ENCODE peak calls at places on chromosome 5, in eight cellular contexts. One of them, this sample, is unnamed.

GRCh38 chr5:856531-857425 is 6.0 kb upstream of the ZDHHC11 start:
- DNase-seq in stimulated activated CD8-positive, alpha-beta memory T cell treated with anti-CD3 and anti-CD28 coated beads, Interleukin-4, amount 100 ng/mL, for 4 hours: no peak
- DNase-seq in tibial nerve: no peak
- DNase-seq in NCI-H510A treated with DMSO at 0.1 percent for 48 hours: no peak
- DNase-seq in HT-29: no peak
- DNase-seq in HCEC 1CT: no peak
- DNase-seq in lower leg skin: no peak
- DNase-seq in stimulated activated CD4-positive, alpha-beta T cell treated with anti-CD3 and anti-CD28 coated beads, Interleukin-15, amount 100 ng/mL, for 24 hours: no peak
- DNase-seq in this sample: no peak

GRCh38 chr5:159786901-159787691 is 129.2 kb upstream of the ADRA1B start:
- DNase-seq in stimulated activated CD8-positive, alpha-beta memory T cell treated with anti-CD3 and anti-CD28 coated beads, Interleukin-4, amount 100 ng/mL, for 4 hours: no peak
- DNase-seq in tibial nerve: peak; percentile 61
- DNase-seq in NCI-H510A treated with DMSO at 0.1 percent for 48 hours: no peak
- DNase-seq in HT-29: no peak
- DNase-seq in HCEC 1CT: peak; percentile 61
- DNase-seq in lower leg skin: peak; percentile 81
- DNase-seq in stimulated activated CD4-positive, alpha-beta T cell treated with anti-CD3 and anti-CD28 coated beads, Interleukin-15, amount 100 ng/mL, for 24 hours: no peak
- DNase-seq in this sample: no peak

GRCh38 chr5:102718819-102719218 is 36.3 kb upstream of the PAM start:
- DNase-seq in stimulated activated CD8-positive, alpha-beta memory T cell treated with anti-CD3 and anti-CD28 coated beads, Interleukin-4, amount 100 ng/mL, for 4 hours: no peak
- DNase-seq in tibial nerve: no peak
- DNase-seq in NCI-H510A treated with DMSO at 0.1 percent for 48 hours: no peak
- DNase-seq in HT-29: no peak
- DNase-seq in HCEC 1CT: peak; percentile 54
- DNase-seq in lower leg skin: no peak
- DNase-seq in stimulated activated CD4-positive, alpha-beta T cell treated with anti-CD3 and anti-CD28 coated beads, Interleukin-15, amount 100 ng/mL, for 24 hours: no peak
- DNase-seq in this sample: no peak

GRCh38 chr5:179264053-179264540 is 81.2 kb downstream of the ADAMTS2 start:
- DNase-seq in stimulated activated CD8-positive, alpha-beta memory T cell treated with anti-CD3 and anti-CD28 coated beads, Interleukin-4, amount 100 ng/mL, for 4 hours: no peak
- DNase-seq in tibial nerve: no peak
- DNase-seq in NCI-H510A treated with DMSO at 0.1 percent for 48 hours: no peak
- DNase-seq in HT-29: no peak
- DNase-seq in HCEC 1CT: no peak
- DNase-seq in lower leg skin: no peak
- DNase-seq in stimulated activated CD4-positive, alpha-beta T cell treated with anti-CD3 and anti-CD28 coated beads, Interleukin-15, amount 100 ng/mL, for 24 hours: no peak
- DNase-seq in this sample: no peak

GRCh38 chr5:151146003-151146524 is 11.5 kb downstream of the ANXA6 start:
- DNase-seq in stimulated activated CD8-positive, alpha-beta memory T cell treated with anti-CD3 and anti-CD28 coated beads, Interleukin-4, amount 100 ng/mL, for 4 hours: no peak
- DNase-seq in tibial nerve: no peak
- DNase-seq in NCI-H510A treated with DMSO at 0.1 percent for 48 hours: no peak
- DNase-seq in HT-29: no peak
- DNase-seq in HCEC 1CT: no peak
- DNase-seq in lower leg skin: no peak
- DNase-seq in stimulated activated CD4-positive, alpha-beta T cell treated with anti-CD3 and anti-CD28 coated beads, Interleukin-15, amount 100 ng/mL, for 24 hours: no peak
- DNase-seq in this sample: no peak

GRCh38 chr5:41281215-41281810 is 68.0 kb upstream of the C6 start:
- DNase-seq in stimulated activated CD8-positive, alpha-beta memory T cell treated with anti-CD3 and anti-CD28 coated beads, Interleukin-4, amount 100 ng/mL, for 4 hours: no peak
- DNase-seq in tibial nerve: no peak
- DNase-seq in NCI-H510A treated with DMSO at 0.1 percent for 48 hours: no peak
- DNase-seq in HT-29: no peak
- DNase-seq in HCEC 1CT: peak; percentile 21
- DNase-seq in lower leg skin: no peak
- DNase-seq in stimulated activated CD4-positive, alpha-beta T cell treated with anti-CD3 and anti-CD28 coated beads, Interleukin-15, amount 100 ng/mL, for 24 hours: no peak
- DNase-seq in this sample: no peak

GRCh38 chr5:7779019-7779662 is 71.8 kb downstream of the CFAP90 start:
- DNase-seq in stimulated activated CD8-positive, alpha-beta memory T cell treated with anti-CD3 and anti-CD28 coated beads, Interleukin-4, amount 100 ng/mL, for 4 hours: no peak
- DNase-seq in tibial nerve: no peak
- DNase-seq in NCI-H510A treated with DMSO at 0.1 percent for 48 hours: no peak
- DNase-seq in HT-29: no peak
- DNase-seq in HCEC 1CT: no peak
- DNase-seq in lower leg skin: no peak
- DNase-seq in stimulated activated CD4-positive, alpha-beta T cell treated with anti-CD3 and anti-CD28 coated beads, Interleukin-15, amount 100 ng/mL, for 24 hours: peak; percentile 7
- DNase-seq in this sample: no peak

GRCh38 chr5:172319708-172320441 is 36.3 kb upstream of the UBTD2 start:
- DNase-seq in stimulated activated CD8-positive, alpha-beta memory T cell treated with anti-CD3 and anti-CD28 coated beads, Interleukin-4, amount 100 ng/mL, for 4 hours: no peak
- DNase-seq in tibial nerve: no peak
- DNase-seq in NCI-H510A treated with DMSO at 0.1 percent for 48 hours: no peak
- DNase-seq in HT-29: no peak
- DNase-seq in HCEC 1CT: no peak
- DNase-seq in lower leg skin: no peak
- DNase-seq in stimulated activated CD4-positive, alpha-beta T cell treated with anti-CD3 and anti-CD28 coated beads, Interleukin-15, amount 100 ng/mL, for 24 hours: no peak
- DNase-seq in this sample: no peak

GRCh38 chr5:98769006-98769255 is 4.5 kb upstream of the RGMB start:
- DNase-seq in stimulated activated CD8-positive, alpha-beta memory T cell treated with anti-CD3 and anti-CD28 coated beads, Interleukin-4, amount 100 ng/mL, for 4 hours: no peak
- DNase-seq in tibial nerve: peak; percentile 30
- DNase-seq in NCI-H510A treated with DMSO at 0.1 percent for 48 hours: no peak
- DNase-seq in HT-29: peak; percentile 28
- DNase-seq in HCEC 1CT: no peak
- DNase-seq in lower leg skin: no peak
- DNase-seq in stimulated activated CD4-positive, alpha-beta T cell treated with anti-CD3 and anti-CD28 coated beads, Interleukin-15, amount 100 ng/mL, for 24 hours: peak; percentile 60
- DNase-seq in this sample: peak; percentile 73

GRCh38 chr5:44546283-44546682 is 157.1 kb upstream of the FGF10 start:
- DNase-seq in stimulated activated CD8-positive, alpha-beta memory T cell treated with anti-CD3 and anti-CD28 coated beads, Interleukin-4, amount 100 ng/mL, for 4 hours: no peak
- DNase-seq in tibial nerve: no peak
- DNase-seq in NCI-H510A treated with DMSO at 0.1 percent for 48 hours: no peak
- DNase-seq in HT-29: no peak
- DNase-seq in HCEC 1CT: peak; percentile 97
- DNase-seq in lower leg skin: no peak
- DNase-seq in stimulated activated CD4-positive, alpha-beta T cell treated with anti-CD3 and anti-CD28 coated beads, Interleukin-15, amount 100 ng/mL, for 24 hours: no peak
- DNase-seq in this sample: no peak

GRCh38 chr5:93431255-93431654 is 149.8 kb downstream of the NR2F1-AS1 start:
- DNase-seq in stimulated activated CD8-positive, alpha-beta memory T cell treated with anti-CD3 and anti-CD28 coated beads, Interleukin-4, amount 100 ng/mL, for 4 hours: no peak
- DNase-seq in tibial nerve: no peak
- DNase-seq in NCI-H510A treated with DMSO at 0.1 percent for 48 hours: no peak
- DNase-seq in HT-29: no peak
- DNase-seq in HCEC 1CT: no peak
- DNase-seq in lower leg skin: no peak
- DNase-seq in stimulated activated CD4-positive, alpha-beta T cell treated with anti-CD3 and anti-CD28 coated beads, Interleukin-15, amount 100 ng/mL, for 24 hours: no peak
- DNase-seq in this sample: no peak

GRCh38 chr5:179795049-179795862 is 1.5 kb downstream of the LTC4S start:
- DNase-seq in stimulated activated CD8-positive, alpha-beta memory T cell treated with anti-CD3 and anti-CD28 coated beads, Interleukin-4, amount 100 ng/mL, for 4 hours: no peak
- DNase-seq in tibial nerve: no peak
- DNase-seq in NCI-H510A treated with DMSO at 0.1 percent for 48 hours: peak; percentile 47
- DNase-seq in HT-29: peak; percentile 51
- DNase-seq in HCEC 1CT: no peak
- DNase-seq in lower leg skin: no peak
- DNase-seq in stimulated activated CD4-positive, alpha-beta T cell treated with anti-CD3 and anti-CD28 coated beads, Interleukin-15, amount 100 ng/mL, for 24 hours: no peak
- DNase-seq in this sample: peak; percentile 40

GRCh38 chr5:168651654-168652053 is 72.5 kb upstream of the PANK3 start:
- DNase-seq in stimulated activated CD8-positive, alpha-beta memory T cell treated with anti-CD3 and anti-CD28 coated beads, Interleukin-4, amount 100 ng/mL, for 4 hours: no peak
- DNase-seq in tibial nerve: no peak
- DNase-seq in NCI-H510A treated with DMSO at 0.1 percent for 48 hours: no peak
- DNase-seq in HT-29: peak; percentile 56
- DNase-seq in HCEC 1CT: peak; percentile 83
- DNase-seq in lower leg skin: peak; percentile 50
- DNase-seq in stimulated activated CD4-positive, alpha-beta T cell treated with anti-CD3 and anti-CD28 coated beads, Interleukin-15, amount 100 ng/mL, for 24 hours: no peak
- DNase-seq in this sample: peak; percentile 53

GRCh38 chr5:159310492-159310891 is 19.8 kb downstream of the IL12B start:
- DNase-seq in stimulated activated CD8-positive, alpha-beta memory T cell treated with anti-CD3 and anti-CD28 coated beads, Interleukin-4, amount 100 ng/mL, for 4 hours: no peak
- DNase-seq in tibial nerve: no peak
- DNase-seq in NCI-H510A treated with DMSO at 0.1 percent for 48 hours: peak; percentile 11
- DNase-seq in HT-29: peak; percentile 19
- DNase-seq in HCEC 1CT: no peak
- DNase-seq in lower leg skin: no peak
- DNase-seq in stimulated activated CD4-positive, alpha-beta T cell treated with anti-CD3 and anti-CD28 coated beads, Interleukin-15, amount 100 ng/mL, for 24 hours: peak; percentile 61
- DNase-seq in this sample: peak; percentile 36

GRCh38 chr5:55151923-55152842 is 7.8 kb upstream of the GPX8 start:
- DNase-seq in stimulated activated CD8-positive, alpha-beta memory T cell treated with anti-CD3 and anti-CD28 coated beads, Interleukin-4, amount 100 ng/mL, for 4 hours: no peak
- DNase-seq in tibial nerve: no peak
- DNase-seq in NCI-H510A treated with DMSO at 0.1 percent for 48 hours: no peak
- DNase-seq in HT-29: no peak
- DNase-seq in HCEC 1CT: peak; percentile 81
- DNase-seq in lower leg skin: peak; percentile 43
- DNase-seq in stimulated activated CD4-positive, alpha-beta T cell treated with anti-CD3 and anti-CD28 coated beads, Interleukin-15, amount 100 ng/mL, for 24 hours: no peak
- DNase-seq in this sample: no peak

GRCh38 chr5:72106922-72107873 is at the start of gene MAP1B:
- DNase-seq in stimulated activated CD8-positive, alpha-beta memory T cell treated with anti-CD3 and anti-CD28 coated beads, Interleukin-4, amount 100 ng/mL, for 4 hours: no peak
- DNase-seq in tibial nerve: peak; percentile 40
- DNase-seq in NCI-H510A treated with DMSO at 0.1 percent for 48 hours: peak; percentile 81
- DNase-seq in HT-29: no peak
- DNase-seq in HCEC 1CT: peak; percentile 45
- DNase-seq in lower leg skin: peak; percentile 51
- DNase-seq in stimulated activated CD4-positive, alpha-beta T cell treated with anti-CD3 and anti-CD28 coated beads, Interleukin-15, amount 100 ng/mL, for 24 hours: peak; percentile 15
- DNase-seq in this sample: peak; percentile 48

GRCh38 chr5:175418252-175418651 is 25.7 kb downstream of the DRD1 start:
- DNase-seq in stimulated activated CD8-positive, alpha-beta memory T cell treated with anti-CD3 and anti-CD28 coated beads, Interleukin-4, amount 100 ng/mL, for 4 hours: no peak
- DNase-seq in tibial nerve: no peak
- DNase-seq in NCI-H510A treated with DMSO at 0.1 percent for 48 hours: no peak
- DNase-seq in HT-29: peak; percentile 18
- DNase-seq in HCEC 1CT: no peak
- DNase-seq in lower leg skin: no peak
- DNase-seq in stimulated activated CD4-positive, alpha-beta T cell treated with anti-CD3 and anti-CD28 coated beads, Interleukin-15, amount 100 ng/mL, for 24 hours: no peak
- DNase-seq in this sample: no peak

GRCh38 chr5:151864349-151864748 is 60.3 kb downstream of the GLRA1 start:
- DNase-seq in stimulated activated CD8-positive, alpha-beta memory T cell treated with anti-CD3 and anti-CD28 coated beads, Interleukin-4, amount 100 ng/mL, for 4 hours: no peak
- DNase-seq in tibial nerve: no peak
- DNase-seq in NCI-H510A treated with DMSO at 0.1 percent for 48 hours: no peak
- DNase-seq in HT-29: no peak
- DNase-seq in HCEC 1CT: no peak
- DNase-seq in lower leg skin: no peak
- DNase-seq in stimulated activated CD4-positive, alpha-beta T cell treated with anti-CD3 and anti-CD28 coated beads, Interleukin-15, amount 100 ng/mL, for 24 hours: no peak
- DNase-seq in this sample: no peak

GRCh38 chr5:121273818-121274433 is 577.8 kb upstream of the FTMT start:
- DNase-seq in stimulated activated CD8-positive, alpha-beta memory T cell treated with anti-CD3 and anti-CD28 coated beads, Interleukin-4, amount 100 ng/mL, for 4 hours: no peak
- DNase-seq in tibial nerve: no peak
- DNase-seq in NCI-H510A treated with DMSO at 0.1 percent for 48 hours: no peak
- DNase-seq in HT-29: peak; percentile 87
- DNase-seq in HCEC 1CT: peak; percentile 91
- DNase-seq in lower leg skin: no peak
- DNase-seq in stimulated activated CD4-positive, alpha-beta T cell treated with anti-CD3 and anti-CD28 coated beads, Interleukin-15, amount 100 ng/mL, for 24 hours: no peak
- DNase-seq in this sample: peak; percentile 68

GRCh38 chr5:54120473-54120872 is 189.9 kb downstream of the ARL15 start:
- DNase-seq in stimulated activated CD8-positive, alpha-beta memory T cell treated with anti-CD3 and anti-CD28 coated beads, Interleukin-4, amount 100 ng/mL, for 4 hours: no peak
- DNase-seq in tibial nerve: no peak
- DNase-seq in NCI-H510A treated with DMSO at 0.1 percent for 48 hours: no peak
- DNase-seq in HT-29: no peak
- DNase-seq in HCEC 1CT: no peak
- DNase-seq in lower leg skin: no peak
- DNase-seq in stimulated activated CD4-positive, alpha-beta T cell treated with anti-CD3 and anti-CD28 coated beads, Interleukin-15, amount 100 ng/mL, for 24 hours: no peak
- DNase-seq in this sample: no peak

GRCh38 chr5:35331941-35332340 is 101.7 kb upstream of the PRLR start:
- DNase-seq in stimulated activated CD8-positive, alpha-beta memory T cell treated with anti-CD3 and anti-CD28 coated beads, Interleukin-4, amount 100 ng/mL, for 4 hours: no peak
- DNase-seq in tibial nerve: no peak
- DNase-seq in NCI-H510A treated with DMSO at 0.1 percent for 48 hours: no peak
- DNase-seq in HT-29: no peak
- DNase-seq in HCEC 1CT: no peak
- DNase-seq in lower leg skin: no peak
- DNase-seq in stimulated activated CD4-positive, alpha-beta T cell treated with anti-CD3 and anti-CD28 coated beads, Interleukin-15, amount 100 ng/mL, for 24 hours: no peak
- DNase-seq in this sample: no peak

GRCh38 chr5:73182282-73182681 is 9.3 kb downstream of the TMEM174 start:
- DNase-seq in stimulated activated CD8-positive, alpha-beta memory T cell treated with anti-CD3 and anti-CD28 coated beads, Interleukin-4, amount 100 ng/mL, for 4 hours: no peak
- DNase-seq in tibial nerve: no peak
- DNase-seq in NCI-H510A treated with DMSO at 0.1 percent for 48 hours: no peak
- DNase-seq in HT-29: no peak
- DNase-seq in HCEC 1CT: no peak
- DNase-seq in lower leg skin: no peak
- DNase-seq in stimulated activated CD4-positive, alpha-beta T cell treated with anti-CD3 and anti-CD28 coated beads, Interleukin-15, amount 100 ng/mL, for 24 hours: no peak
- DNase-seq in this sample: no peak

GRCh38 chr5:138666226-138666742 is 86.9 kb upstream of the CTNNA1 start:
- DNase-seq in stimulated activated CD8-positive, alpha-beta memory T cell treated with anti-CD3 and anti-CD28 coated beads, Interleukin-4, amount 100 ng/mL, for 4 hours: no peak
- DNase-seq in tibial nerve: no peak
- DNase-seq in NCI-H510A treated with DMSO at 0.1 percent for 48 hours: no peak
- DNase-seq in HT-29: no peak
- DNase-seq in HCEC 1CT: no peak
- DNase-seq in lower leg skin: no peak
- DNase-seq in stimulated activated CD4-positive, alpha-beta T cell treated with anti-CD3 and anti-CD28 coated beads, Interleukin-15, amount 100 ng/mL, for 24 hours: no peak
- DNase-seq in this sample: no peak

GRCh38 chr5:78809444-78809843 is 160.9 kb upstream of the LHFPL2 start:
- DNase-seq in stimulated activated CD8-positive, alpha-beta memory T cell treated with anti-CD3 and anti-CD28 coated beads, Interleukin-4, amount 100 ng/mL, for 4 hours: no peak
- DNase-seq in tibial nerve: no peak
- DNase-seq in NCI-H510A treated with DMSO at 0.1 percent for 48 hours: peak; percentile 38
- DNase-seq in HT-29: no peak
- DNase-seq in HCEC 1CT: no peak
- DNase-seq in lower leg skin: no peak
- DNase-seq in stimulated activated CD4-positive, alpha-beta T cell treated with anti-CD3 and anti-CD28 coated beads, Interleukin-15, amount 100 ng/mL, for 24 hours: no peak
- DNase-seq in this sample: no peak

GRCh38 chr5:171131499-171131898 is 177.5 kb upstream of the TLX3 start:
- DNase-seq in stimulated activated CD8-positive, alpha-beta memory T cell treated with anti-CD3 and anti-CD28 coated beads, Interleukin-4, amount 100 ng/mL, for 4 hours: no peak
- DNase-seq in tibial nerve: no peak
- DNase-seq in NCI-H510A treated with DMSO at 0.1 percent for 48 hours: no peak
- DNase-seq in HT-29: no peak
- DNase-seq in HCEC 1CT: no peak
- DNase-seq in lower leg skin: no peak
- DNase-seq in stimulated activated CD4-positive, alpha-beta T cell treated with anti-CD3 and anti-CD28 coated beads, Interleukin-15, amount 100 ng/mL, for 24 hours: no peak
- DNase-seq in this sample: no peak

GRCh38 chr5:176680226-176680563 is 32.9 kb downstream of the TSPAN17 start:
- DNase-seq in stimulated activated CD8-positive, alpha-beta memory T cell treated with anti-CD3 and anti-CD28 coated beads, Interleukin-4, amount 100 ng/mL, for 4 hours: no peak
- DNase-seq in tibial nerve: no peak
- DNase-seq in NCI-H510A treated with DMSO at 0.1 percent for 48 hours: no peak
- DNase-seq in HT-29: no peak
- DNase-seq in HCEC 1CT: no peak
- DNase-seq in lower leg skin: no peak
- DNase-seq in stimulated activated CD4-positive, alpha-beta T cell treated with anti-CD3 and anti-CD28 coated beads, Interleukin-15, amount 100 ng/mL, for 24 hours: no peak
- DNase-seq in this sample: no peak

GRCh38 chr5:112691758-112692157 is 45.9 kb upstream of the APC start:
- DNase-seq in stimulated activated CD8-positive, alpha-beta memory T cell treated with anti-CD3 and anti-CD28 coated beads, Interleukin-4, amount 100 ng/mL, for 4 hours: no peak
- DNase-seq in tibial nerve: no peak
- DNase-seq in NCI-H510A treated with DMSO at 0.1 percent for 48 hours: no peak
- DNase-seq in HT-29: peak; percentile 71
- DNase-seq in HCEC 1CT: peak; percentile 41
- DNase-seq in lower leg skin: no peak
- DNase-seq in stimulated activated CD4-positive, alpha-beta T cell treated with anti-CD3 and anti-CD28 coated beads, Interleukin-15, amount 100 ng/mL, for 24 hours: peak; percentile 29
- DNase-seq in this sample: peak; percentile 59

GRCh38 chr5:138463335-138464017 is 1.8 kb upstream of the EGR1 start:
- DNase-seq in stimulated activated CD8-positive, alpha-beta memory T cell treated with anti-CD3 and anti-CD28 coated beads, Interleukin-4, amount 100 ng/mL, for 4 hours: no peak
- DNase-seq in tibial nerve: no peak
- DNase-seq in NCI-H510A treated with DMSO at 0.1 percent for 48 hours: no peak
- DNase-seq in HT-29: no peak
- DNase-seq in HCEC 1CT: no peak
- DNase-seq in lower leg skin: no peak
- DNase-seq in stimulated activated CD4-positive, alpha-beta T cell treated with anti-CD3 and anti-CD28 coated beads, Interleukin-15, amount 100 ng/mL, for 24 hours: no peak
- DNase-seq in this sample: no peak

GRCh38 chr5:68033961-68034581 is 181.5 kb upstream of the PIK3R1 start:
- DNase-seq in stimulated activated CD8-positive, alpha-beta memory T cell treated with anti-CD3 and anti-CD28 coated beads, Interleukin-4, amount 100 ng/mL, for 4 hours: no peak
- DNase-seq in tibial nerve: no peak
- DNase-seq in NCI-H510A treated with DMSO at 0.1 percent for 48 hours: no peak
- DNase-seq in HT-29: peak; percentile 73
- DNase-seq in HCEC 1CT: no peak
- DNase-seq in lower leg skin: no peak
- DNase-seq in stimulated activated CD4-positive, alpha-beta T cell treated with anti-CD3 and anti-CD28 coated beads, Interleukin-15, amount 100 ng/mL, for 24 hours: no peak
- DNase-seq in this sample: peak; percentile 61

GRCh38 chr5:125331987-125332628 is 585.7 kb upstream of the ZNF608 start:
- DNase-seq in stimulated activated CD8-positive, alpha-beta memory T cell treated with anti-CD3 and anti-CD28 coated beads, Interleukin-4, amount 100 ng/mL, for 4 hours: no peak
- DNase-seq in tibial nerve: no peak
- DNase-seq in NCI-H510A treated with DMSO at 0.1 percent for 48 hours: no peak
- DNase-seq in HT-29: no peak
- DNase-seq in HCEC 1CT: no peak
- DNase-seq in lower leg skin: no peak
- DNase-seq in stimulated activated CD4-positive, alpha-beta T cell treated with anti-CD3 and anti-CD28 coated beads, Interleukin-15, amount 100 ng/mL, for 24 hours: no peak
- DNase-seq in this sample: no peak

GRCh38 chr5:55816342-55816741 is 34.8 kb upstream of the IL31RA start:
- DNase-seq in stimulated activated CD8-positive, alpha-beta memory T cell treated with anti-CD3 and anti-CD28 coated beads, Interleukin-4, amount 100 ng/mL, for 4 hours: no peak
- DNase-seq in tibial nerve: no peak
- DNase-seq in NCI-H510A treated with DMSO at 0.1 percent for 48 hours: no peak
- DNase-seq in HT-29: peak; percentile 14
- DNase-seq in HCEC 1CT: peak; percentile 90
- DNase-seq in lower leg skin: no peak
- DNase-seq in stimulated activated CD4-positive, alpha-beta T cell treated with anti-CD3 and anti-CD28 coated beads, Interleukin-15, amount 100 ng/mL, for 24 hours: no peak
- DNase-seq in this sample: no peak

GRCh38 chr5:157172408-157172807 is 6.3 kb upstream of the GARIN3 start:
- DNase-seq in stimulated activated CD8-positive, alpha-beta memory T cell treated with anti-CD3 and anti-CD28 coated beads, Interleukin-4, amount 100 ng/mL, for 4 hours: peak; percentile 66
- DNase-seq in tibial nerve: no peak
- DNase-seq in NCI-H510A treated with DMSO at 0.1 percent for 48 hours: no peak
- DNase-seq in HT-29: no peak
- DNase-seq in HCEC 1CT: no peak
- DNase-seq in lower leg skin: no peak
- DNase-seq in stimulated activated CD4-positive, alpha-beta T cell treated with anti-CD3 and anti-CD28 coated beads, Interleukin-15, amount 100 ng/mL, for 24 hours: peak; percentile 92
- DNase-seq in this sample: no peak

GRCh38 chr5:133225671-133226152 is 173.9 kb downstream of the HSPA4 start:
- DNase-seq in stimulated activated CD8-positive, alpha-beta memory T cell treated with anti-CD3 and anti-CD28 coated beads, Interleukin-4, amount 100 ng/mL, for 4 hours: no peak
- DNase-seq in tibial nerve: no peak
- DNase-seq in NCI-H510A treated with DMSO at 0.1 percent for 48 hours: no peak
- DNase-seq in HT-29: peak; percentile 76
- DNase-seq in HCEC 1CT: peak; percentile 61
- DNase-seq in lower leg skin: no peak
- DNase-seq in stimulated activated CD4-positive, alpha-beta T cell treated with anti-CD3 and anti-CD28 coated beads, Interleukin-15, amount 100 ng/mL, for 24 hours: no peak
- DNase-seq in this sample: no peak

GRCh38 chr5:935510-936084 is 42.9 kb downstream of the TRIP13 start:
- DNase-seq in stimulated activated CD8-positive, alpha-beta memory T cell treated with anti-CD3 and anti-CD28 coated beads, Interleukin-4, amount 100 ng/mL, for 4 hours: no peak
- DNase-seq in tibial nerve: no peak
- DNase-seq in NCI-H510A treated with DMSO at 0.1 percent for 48 hours: no peak
- DNase-seq in HT-29: no peak
- DNase-seq in HCEC 1CT: no peak
- DNase-seq in lower leg skin: no peak
- DNase-seq in stimulated activated CD4-positive, alpha-beta T cell treated with anti-CD3 and anti-CD28 coated beads, Interleukin-15, amount 100 ng/mL, for 24 hours: no peak
- DNase-seq in this sample: no peak